ENCODE peak calls at places on chromosomes 1 and 21, in four cellular contexts. One of them, this sample, is unnamed.

GRCh38 chr1:1086911-1087341 is 12.8 kb upstream of the RNF223 start:
- DNase-seq in pons: no peak
- DNase-seq in NCI-H2081: no peak
- DNase-seq in left cardiac atrium: no peak
- DNase-seq in this sample: no peak

GRCh38 chr1:94922756-94923465 is 4.0 kb downstream of the CNN3 start:
- DNase-seq in pons: no peak
- DNase-seq in NCI-H2081: no peak
- DNase-seq in left cardiac atrium: no peak
- DNase-seq in this sample: no peak

GRCh38 chr1:240245629-240246020 is 153.9 kb downstream of the FMN2 start:
- DNase-seq in pons: no peak
- DNase-seq in NCI-H2081: no peak
- DNase-seq in left cardiac atrium: no peak
- DNase-seq in this sample: no peak

GRCh38 chr1:13798120-13798519 is 98.1 kb downstream of the PRDM2 start:
- DNase-seq in pons: no peak
- DNase-seq in NCI-H2081: no peak
- DNase-seq in left cardiac atrium: no peak
- DNase-seq in this sample: no peak

GRCh38 chr1:165574295-165574694 is 30.5 kb downstream of the LRRC52 start:
- DNase-seq in pons: no peak
- DNase-seq in NCI-H2081: no peak
- DNase-seq in left cardiac atrium: no peak
- DNase-seq in this sample: no peak

GRCh38 chr1:184596950-184597651 is 157.6 kb downstream of the EDEM3 start:
- DNase-seq in pons: no peak
- DNase-seq in NCI-H2081: no peak
- DNase-seq in left cardiac atrium: no peak
- DNase-seq in this sample: no peak

GRCh38 chr1:89605692-89606091 is 27.2 kb upstream of the LRRC8C start:
- DNase-seq in pons: no peak
- DNase-seq in NCI-H2081: no peak
- DNase-seq in left cardiac atrium: no peak
- DNase-seq in this sample: no peak

GRCh38 chr1:21175670-21176581 is 771 bp downstream of the EIF4G3 start:
- DNase-seq in pons: no peak
- DNase-seq in NCI-H2081: peak
- DNase-seq in left cardiac atrium: peak
- DNase-seq in this sample: peak

GRCh38 chr1:53697671-53698380 is 41.1 kb downstream of the GLIS1 start:
- DNase-seq in pons: no peak
- DNase-seq in NCI-H2081: no peak
- DNase-seq in left cardiac atrium: no peak
- DNase-seq in this sample: no peak

GRCh38 chr1:156808186-156809030 is 8.2 kb downstream of the SH2D2A start:
- DNase-seq in pons: no peak
- DNase-seq in NCI-H2081: no peak
- DNase-seq in left cardiac atrium: no peak
- DNase-seq in this sample: no peak

GRCh38 chr1:165793951-165794350 is 25.3 kb upstream of the TMCO1 start:
- DNase-seq in pons: no peak
- DNase-seq in NCI-H2081: no peak
- DNase-seq in left cardiac atrium: no peak
- DNase-seq in this sample: no peak

GRCh38 chr21:36135391-36136094 is 664 bp downstream of the CBR3 start:
- DNase-seq in pons: peak
- DNase-seq in NCI-H2081: peak
- DNase-seq in left cardiac atrium: peak
- DNase-seq in this sample: peak

GRCh38 chr1:209999005-209999404 is 61.0 kb downstream of the SYT14 start:
- DNase-seq in pons: no peak
- DNase-seq in NCI-H2081: no peak
- DNase-seq in left cardiac atrium: no peak
- DNase-seq in this sample: no peak

GRCh38 chr1:24199291-24199900 is 12.3 kb upstream of the IFNLR1 start:
- DNase-seq in pons: peak
- DNase-seq in NCI-H2081: peak
- DNase-seq in left cardiac atrium: peak
- DNase-seq in this sample: peak

GRCh38 chr1:12464627-12465056 is 153.4 kb downstream of the DHRS3 start:
- DNase-seq in pons: no peak
- DNase-seq in NCI-H2081: no peak
- DNase-seq in left cardiac atrium: peak
- DNase-seq in this sample: no peak

GRCh38 chr21:16095005-16095404 is 365.2 kb downstream of the USP25 start:
- DNase-seq in pons: no peak
- DNase-seq in NCI-H2081: no peak
- DNase-seq in left cardiac atrium: no peak
- DNase-seq in this sample: no peak

GRCh38 chr1:212455406-212456165 is 22.9 kb downstream of the NENF start:
- DNase-seq in pons: peak
- DNase-seq in NCI-H2081: peak
- DNase-seq in left cardiac atrium: peak
- DNase-seq in this sample: peak

GRCh38 chr1:43821471-43821870 is 112.1 kb upstream of the ARTN start:
- DNase-seq in pons: no peak
- DNase-seq in NCI-H2081: no peak
- DNase-seq in left cardiac atrium: no peak
- DNase-seq in this sample: no peak